ENCODE peak calls at places on chromosomes 3 and 15, in eight cellular contexts. Y, R, F, A, J, K, M and C are unnamed samples.

GRCh38 chr3:194995334-194995733 is 275.6 kb downstream of the XXYLT1 start:
- DNase-seq in Y (no peak), R (no peak), F (no peak), A (no peak), J (no peak), K (no peak), M (no peak), C (no peak)

GRCh38 chr3:134056464-134056891 is 26.8 kb upstream of the SLCO2A1 start:
- DNase-seq in Y (no peak), R (no peak), F (no peak), A (no peak), J (peak; percentile 48), K (no peak), M (peak; percentile 21), C (no peak)

GRCh38 chr3:58564456-58565160 is 12.6 kb downstream of the FAM107A start:
- DNase-seq in Y (no peak), R (no peak), F (no peak), A (no peak), J (no peak), K (no peak), M (no peak), C (no peak)

GRCh38 chr3:31197941-31198340 is 303.5 kb upstream of the GADL1 start:
- DNase-seq in Y (no peak), R (no peak), F (no peak), A (no peak), J (no peak), K (no peak), M (no peak), C (no peak)

GRCh38 chr15:81484076-81484475 is 110.1 kb upstream of the TMC3 start:
- DNase-seq in Y (no peak), R (no peak), F (no peak), A (no peak), J (no peak), K (no peak), M (no peak), C (no peak)

GRCh38 chr3:59127071-59127470 is 77.2 kb upstream of the CFAP20DC start:
- DNase-seq in Y (no peak), R (no peak), F (no peak), A (no peak), J (no peak), K (no peak), M (no peak), C (no peak)

GRCh38 chr3:150237490-150237889 is 170.6 kb upstream of the TSC22D2 start:
- DNase-seq in Y (no peak), R (no peak), F (no peak), A (no peak), J (no peak), K (peak; percentile 49), M (no peak), C (no peak)

GRCh38 chr3:193240850-193241706 is at the start of gene PLAAT1:
- DNase-seq in Y (peak; percentile 90), R (peak; percentile 70), F (peak; percentile 45), A (peak; percentile 74), J (peak; percentile 81), K (peak; percentile 80), M (peak; percentile 84), C (peak; percentile 31)

GRCh38 chr15:62482715-62483429 is 317.8 kb upstream of the C2CD4B start:
- DNase-seq in Y (peak; percentile 30), R (no peak), F (no peak), A (peak; percentile 73), J (no peak), K (no peak), M (peak; percentile 17), C (peak; percentile 61)
- TF ChIP-seq CTCF in Y (no peak), R (no peak), F (no peak), A (peak; percentile 27), J (no peak), K (no peak), M (peak; percentile 18), C (no peak)

GRCh38 chr3:196599734-196600128 is 31.3 kb downstream of the FBXO45 start:
- DNase-seq in Y (no peak), R (no peak), F (no peak), A (no peak), J (no peak), K (no peak), M (no peak), C (no peak)

GRCh38 chr3:196602673-196603072 is 34.2 kb downstream of the FBXO45 start:
- DNase-seq in Y (no peak), R (no peak), F (no peak), A (no peak), J (no peak), K (no peak), M (no peak), C (no peak)

GRCh38 chr3:196603683-196604082 is 35.2 kb downstream of the FBXO45 start:
- DNase-seq in Y (no peak), R (no peak), F (no peak), A (no peak), J (no peak), K (no peak), M (no peak), C (no peak)

GRCh38 chr3:196596355-196596754 is 27.9 kb downstream of the FBXO45 start:
- DNase-seq in Y (no peak), R (no peak), F (no peak), A (no peak), J (no peak), K (no peak), M (no peak), C (no peak)

GRCh38 chr3:196600359-196600758 is 31.9 kb downstream of the FBXO45 start:
- DNase-seq in Y (no peak), R (no peak), F (no peak), A (no peak), J (no peak), K (no peak), M (no peak), C (no peak)
- TF ChIP-seq CTCF in Y (no peak), R (no peak), F (no peak), A (no peak), J (no peak), K (no peak), M (no peak), C (no peak)

GRCh38 chr3:25009665-25010064 is 418.4 kb upstream of the RARB start:
- DNase-seq in Y (no peak), R (no peak), F (no peak), A (no peak), J (no peak), K (no peak), M (peak; percentile 2), C (no peak)

GRCh38 chr3:25007974-25008658 is 419.9 kb upstream of the RARB start:
- DNase-seq in Y (no peak), R (no peak), F (no peak), A (no peak), J (no peak), K (no peak), M (no peak), C (no peak)
- TF ChIP-seq CTCF in Y (no peak), R (no peak), F (no peak), A (no peak), J (no peak), K (no peak), M (no peak), C (no peak)

GRCh38 chr15:45780352-45780751 is 145.5 kb downstream of the SQOR start:
- DNase-seq in Y (no peak), R (no peak), F (no peak), A (no peak), J (no peak), K (no peak), M (no peak), C (no peak)
- TF ChIP-seq CTCF in Y (no peak), R (no peak), F (no peak), A (no peak), J (no peak), K (no peak), M (no peak), C (no peak)

DNA sequence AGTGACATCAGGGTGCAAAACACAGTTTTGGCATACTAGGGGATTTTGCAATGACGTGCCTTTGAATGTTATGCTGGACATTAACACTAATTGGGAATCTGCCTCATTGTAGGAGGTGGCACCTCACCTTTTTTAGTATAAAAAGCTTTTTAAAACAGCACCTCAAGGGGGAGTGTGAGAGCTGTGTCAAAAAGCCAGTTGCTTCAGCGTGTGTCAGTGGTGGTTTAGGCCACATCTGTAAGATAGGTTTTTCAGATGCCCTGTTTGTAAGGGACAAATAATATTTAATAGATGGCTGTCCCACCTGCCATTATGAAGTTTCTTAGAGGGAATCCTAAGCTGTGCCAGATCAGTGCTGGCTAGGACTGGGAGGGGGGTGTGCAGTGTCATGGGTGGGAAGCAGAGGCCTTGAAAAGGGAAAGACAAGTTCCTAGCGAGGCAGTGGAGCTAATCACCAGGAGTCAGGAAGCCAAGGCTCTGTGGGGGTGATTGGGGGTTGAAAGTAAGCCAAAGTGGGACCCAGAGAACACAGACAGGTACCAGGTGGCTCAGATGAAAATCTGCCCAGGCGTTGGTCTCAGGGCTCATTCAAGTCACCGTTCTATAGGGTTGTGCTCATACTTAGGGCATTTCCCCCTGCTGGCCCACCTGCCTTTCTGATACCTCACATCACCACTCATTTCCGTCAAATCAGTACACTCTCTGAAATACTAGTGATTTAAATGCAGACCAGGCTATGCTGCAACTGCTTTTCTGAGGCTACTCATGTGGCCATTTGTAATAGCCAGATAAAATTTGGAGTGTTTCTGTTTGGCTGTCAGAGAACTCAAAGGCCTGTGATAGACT is 120.5 kb downstream of the BBX start:
- DNase-seq in Y (peak; percentile 10), R (no peak), F (no peak), A (no peak), J (no peak), K (no peak), M (no peak), C (peak; percentile 20)
- TF ChIP-seq CTCF in Y (peak; percentile 15), R (no peak), F (no peak), A (no peak), J (no peak), K (no peak), M (peak; percentile 14), C (peak; percentile 26)

GRCh38 chr3:10334461-10334860 is 13.5 kb upstream of the SEC13 start:
- DNase-seq in Y (no peak), R (no peak), F (no peak), A (no peak), J (peak; percentile 64), K (peak; percentile 65), M (no peak), C (no peak)
- TF ChIP-seq CTCF in Y (no peak), R (no peak), F (no peak), A (no peak), J (no peak), K (peak; percentile 58), M (peak; percentile 19), C (no peak)